ENCODE peak calls at places on chromosomes 12 and 14, in nine cellular contexts. One of them, this sample, is unnamed.

GRCh38 chr12:26938660-26939185 is 453 bp downstream of the FGFR1OP2 start:
- DNase-seq in choroid plexus epithelial cell: no peak
- DNase-seq in GM12878: no peak
- DNase-seq in upper lobe of left lung: peak
- DNase-seq in cardiac fibroblast: no peak
- DNase-seq in effector memory CD4-positive, alpha-beta T cell: no peak
- DNase-seq in adipocyte: peak
- DNase-seq in GM23248: peak
- DNase-seq in CD8-positive, alpha-beta memory T cell: no peak
- DNase-seq in this sample: no peak

GRCh38 chr12:13230500-13230899 is 34.0 kb downstream of the EMP1 start:
- DNase-seq in choroid plexus epithelial cell: no peak
- DNase-seq in GM12878: no peak
- DNase-seq in upper lobe of left lung: no peak
- DNase-seq in cardiac fibroblast: no peak
- DNase-seq in effector memory CD4-positive, alpha-beta T cell: no peak
- DNase-seq in adipocyte: no peak
- DNase-seq in GM23248: peak
- DNase-seq in CD8-positive, alpha-beta memory T cell: no peak
- DNase-seq in this sample: no peak

GRCh38 chr12:22627351-22627750 is 2.4 kb downstream of the ETNK1 start:
- DNase-seq in choroid plexus epithelial cell: no peak
- DNase-seq in GM12878: no peak
- DNase-seq in upper lobe of left lung: no peak
- DNase-seq in cardiac fibroblast: no peak
- DNase-seq in effector memory CD4-positive, alpha-beta T cell: no peak
- DNase-seq in adipocyte: peak
- DNase-seq in GM23248: peak
- DNase-seq in CD8-positive, alpha-beta memory T cell: no peak
- DNase-seq in this sample: no peak

GRCh38 chr14:72111921-72112320 is 179.7 kb downstream of the RGS6 start:
- DNase-seq in choroid plexus epithelial cell: no peak
- DNase-seq in GM12878: no peak
- DNase-seq in upper lobe of left lung: no peak
- DNase-seq in cardiac fibroblast: no peak
- DNase-seq in effector memory CD4-positive, alpha-beta T cell: no peak
- DNase-seq in adipocyte: no peak
- DNase-seq in GM23248: no peak
- DNase-seq in CD8-positive, alpha-beta memory T cell: no peak
- DNase-seq in this sample: no peak

GRCh38 chr14:72519543-72519942 is 374.4 kb downstream of the DPF3 start:
- DNase-seq in choroid plexus epithelial cell: no peak
- DNase-seq in GM12878: no peak
- DNase-seq in upper lobe of left lung: no peak
- DNase-seq in cardiac fibroblast: no peak
- DNase-seq in effector memory CD4-positive, alpha-beta T cell: no peak
- DNase-seq in adipocyte: no peak
- DNase-seq in GM23248: no peak
- DNase-seq in CD8-positive, alpha-beta memory T cell: no peak
- DNase-seq in this sample: no peak

GRCh38 chr12:32322354-32322753 is 77.0 kb upstream of the FGD4 start:
- DNase-seq in choroid plexus epithelial cell: no peak
- DNase-seq in GM12878: no peak
- DNase-seq in upper lobe of left lung: no peak
- DNase-seq in cardiac fibroblast: no peak
- DNase-seq in effector memory CD4-positive, alpha-beta T cell: no peak
- DNase-seq in adipocyte: no peak
- DNase-seq in GM23248: no peak
- DNase-seq in CD8-positive, alpha-beta memory T cell: no peak
- DNase-seq in this sample: no peak

GRCh38 chr12:104712477-104712876 is 245.6 kb downstream of the SLC41A2 start:
- DNase-seq in choroid plexus epithelial cell: no peak
- DNase-seq in GM12878: no peak
- DNase-seq in upper lobe of left lung: no peak
- DNase-seq in cardiac fibroblast: peak
- DNase-seq in effector memory CD4-positive, alpha-beta T cell: no peak
- DNase-seq in adipocyte: peak
- DNase-seq in GM23248: no peak
- DNase-seq in CD8-positive, alpha-beta memory T cell: peak
- DNase-seq in this sample: no peak

GRCh38 chr14:42535397-42535796 is 928.7 kb downstream of the LRFN5 start:
- DNase-seq in choroid plexus epithelial cell: no peak
- DNase-seq in GM12878: no peak
- DNase-seq in upper lobe of left lung: no peak
- DNase-seq in cardiac fibroblast: no peak
- DNase-seq in effector memory CD4-positive, alpha-beta T cell: no peak
- DNase-seq in adipocyte: no peak
- DNase-seq in GM23248: no peak
- DNase-seq in CD8-positive, alpha-beta memory T cell: no peak
- DNase-seq in this sample: no peak

GRCh38 chr12:100061814-100062213 is 77.1 kb upstream of the ANKS1B start:
- DNase-seq in choroid plexus epithelial cell: no peak
- DNase-seq in GM12878: no peak
- DNase-seq in upper lobe of left lung: no peak
- DNase-seq in cardiac fibroblast: no peak
- DNase-seq in effector memory CD4-positive, alpha-beta T cell: no peak
- DNase-seq in adipocyte: peak
- DNase-seq in GM23248: no peak
- DNase-seq in CD8-positive, alpha-beta memory T cell: no peak
- DNase-seq in this sample: no peak

GRCh38 chr12:75890141-75890540 is 141.4 kb downstream of the PHLDA1 start:
- DNase-seq in choroid plexus epithelial cell: no peak
- DNase-seq in GM12878: no peak
- DNase-seq in upper lobe of left lung: no peak
- DNase-seq in cardiac fibroblast: peak
- DNase-seq in effector memory CD4-positive, alpha-beta T cell: no peak
- DNase-seq in adipocyte: no peak
- DNase-seq in GM23248: peak
- DNase-seq in CD8-positive, alpha-beta memory T cell: no peak
- DNase-seq in this sample: no peak

GRCh38 chr14:47149326-47149725 is 497.7 kb upstream of the RPL10L start:
- DNase-seq in choroid plexus epithelial cell: peak
- DNase-seq in GM12878: no peak
- DNase-seq in upper lobe of left lung: no peak
- DNase-seq in cardiac fibroblast: no peak
- DNase-seq in effector memory CD4-positive, alpha-beta T cell: no peak
- DNase-seq in adipocyte: no peak
- DNase-seq in GM23248: peak
- DNase-seq in CD8-positive, alpha-beta memory T cell: no peak
- DNase-seq in this sample: no peak

GRCh38 chr12:68746572-68747180 is 700 bp downstream of the SLC35E3 start:
- DNase-seq in choroid plexus epithelial cell: peak
- DNase-seq in GM12878: peak
- DNase-seq in upper lobe of left lung: peak
- DNase-seq in cardiac fibroblast: peak
- DNase-seq in effector memory CD4-positive, alpha-beta T cell: peak
- DNase-seq in adipocyte: peak
- DNase-seq in GM23248: peak
- DNase-seq in CD8-positive, alpha-beta memory T cell: no peak
- DNase-seq in this sample: no peak

GRCh38 chr14:71933026-71933587 is 878 bp downstream of the RGS6 start:
- DNase-seq in choroid plexus epithelial cell: peak
- DNase-seq in GM12878: no peak
- DNase-seq in upper lobe of left lung: no peak
- DNase-seq in cardiac fibroblast: no peak
- DNase-seq in effector memory CD4-positive, alpha-beta T cell: no peak
- DNase-seq in adipocyte: peak
- DNase-seq in GM23248: peak
- DNase-seq in CD8-positive, alpha-beta memory T cell: no peak
- DNase-seq in this sample: no peak

GRCh38 chr12:18224745-18225144 is 36.6 kb upstream of the PIK3C2G start:
- DNase-seq in choroid plexus epithelial cell: peak
- DNase-seq in GM12878: no peak
- DNase-seq in upper lobe of left lung: no peak
- DNase-seq in cardiac fibroblast: peak
- DNase-seq in effector memory CD4-positive, alpha-beta T cell: no peak
- DNase-seq in adipocyte: peak
- DNase-seq in GM23248: peak
- DNase-seq in CD8-positive, alpha-beta memory T cell: no peak
- DNase-seq in this sample: peak

GRCh38 chr14:99568567-99569560 is 35.1 kb downstream of the CCDC85C start:
- DNase-seq in choroid plexus epithelial cell: peak
- DNase-seq in GM12878: no peak
- DNase-seq in upper lobe of left lung: no peak
- DNase-seq in cardiac fibroblast: peak
- DNase-seq in effector memory CD4-positive, alpha-beta T cell: no peak
- DNase-seq in adipocyte: peak
- DNase-seq in GM23248: peak
- DNase-seq in CD8-positive, alpha-beta memory T cell: no peak
- DNase-seq in this sample: no peak

GRCh38 chr12:98399532-98399931 is 115.9 kb upstream of the TMPO start:
- DNase-seq in choroid plexus epithelial cell: peak
- DNase-seq in GM12878: no peak
- DNase-seq in upper lobe of left lung: no peak
- DNase-seq in cardiac fibroblast: peak
- DNase-seq in effector memory CD4-positive, alpha-beta T cell: peak
- DNase-seq in adipocyte: peak
- DNase-seq in GM23248: peak
- DNase-seq in CD8-positive, alpha-beta memory T cell: peak
- DNase-seq in this sample: no peak

DNA sequence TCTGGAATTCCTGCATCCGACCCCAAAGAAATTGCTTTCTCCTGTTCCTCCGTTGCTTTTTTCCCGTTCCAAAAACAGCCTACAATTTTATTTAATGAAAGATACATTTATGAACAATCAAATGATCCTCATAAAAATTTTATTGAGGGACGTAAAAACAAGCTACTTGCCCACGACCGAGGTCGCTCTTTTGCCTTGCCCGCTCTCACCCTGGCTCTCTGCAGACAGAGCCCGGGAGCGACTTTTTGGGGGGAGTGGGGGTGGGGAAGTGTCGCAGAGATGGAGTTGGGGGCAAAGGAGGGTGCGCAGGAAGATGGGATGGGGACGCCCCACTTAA is 1.1 kb upstream of the HOXC9 start:
- DNase-seq in choroid plexus epithelial cell: no peak
- DNase-seq in GM12878: no peak
- DNase-seq in upper lobe of left lung: no peak
- DNase-seq in cardiac fibroblast: no peak
- DNase-seq in effector memory CD4-positive, alpha-beta T cell: no peak
- DNase-seq in adipocyte: no peak
- DNase-seq in GM23248: no peak
- DNase-seq in CD8-positive, alpha-beta memory T cell: no peak
- DNase-seq in this sample: no peak
- H3K4me3 ChIP-seq in choroid plexus epithelial cell: no peak
- H3K4me3 ChIP-seq in GM12878: no peak
- H3K4me3 ChIP-seq in upper lobe of left lung: no peak
- H3K4me3 ChIP-seq in cardiac fibroblast: no peak
- H3K4me3 ChIP-seq in effector memory CD4-positive, alpha-beta T cell: no peak
- H3K4me3 ChIP-seq in adipocyte: peak
- H3K4me3 ChIP-seq in GM23248: peak
- H3K4me3 ChIP-seq in CD8-positive, alpha-beta memory T cell: no peak
- H3K4me3 ChIP-seq in this sample: peak

DNA sequence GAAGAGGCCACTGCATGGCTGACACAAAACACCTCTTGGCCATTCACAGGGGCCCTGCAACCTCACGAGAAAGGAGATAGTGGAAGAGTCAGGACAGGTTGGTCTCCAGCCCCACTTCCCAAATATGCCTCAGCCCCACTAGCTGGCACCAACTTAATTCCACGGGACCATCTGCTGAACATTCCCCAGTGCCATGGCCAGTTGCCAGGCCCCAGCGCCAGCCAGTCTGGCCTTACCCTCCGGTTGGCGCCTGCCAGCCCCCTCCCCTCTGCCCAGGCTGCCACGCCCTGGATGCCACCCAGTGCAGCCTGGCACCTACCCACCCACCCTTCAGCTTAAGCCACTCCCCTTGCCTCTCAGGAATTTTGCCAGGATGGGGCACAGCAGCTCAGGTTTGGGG is 21.2 kb upstream of the HSPB8 start:
- DNase-seq in choroid plexus epithelial cell: no peak
- DNase-seq in GM12878: no peak
- DNase-seq in upper lobe of left lung: peak
- DNase-seq in cardiac fibroblast: no peak
- DNase-seq in effector memory CD4-positive, alpha-beta T cell: no peak
- DNase-seq in adipocyte: no peak
- DNase-seq in GM23248: no peak
- DNase-seq in CD8-positive, alpha-beta memory T cell: no peak
- DNase-seq in this sample: no peak
- H3K4me3 ChIP-seq in choroid plexus epithelial cell: no peak
- H3K4me3 ChIP-seq in GM12878: no peak
- H3K4me3 ChIP-seq in upper lobe of left lung: no peak
- H3K4me3 ChIP-seq in cardiac fibroblast: no peak
- H3K4me3 ChIP-seq in effector memory CD4-positive, alpha-beta T cell: no peak
- H3K4me3 ChIP-seq in adipocyte: no peak
- H3K4me3 ChIP-seq in GM23248: no peak
- H3K4me3 ChIP-seq in CD8-positive, alpha-beta memory T cell: no peak
- H3K4me3 ChIP-seq in this sample: no peak

GRCh38 chr12:66678640-66679268 is at the start of gene GRIP1:
- DNase-seq in choroid plexus epithelial cell: no peak
- DNase-seq in GM12878: no peak
- DNase-seq in upper lobe of left lung: no peak
- DNase-seq in cardiac fibroblast: no peak
- DNase-seq in effector memory CD4-positive, alpha-beta T cell: no peak
- DNase-seq in adipocyte: no peak
- DNase-seq in GM23248: no peak
- DNase-seq in CD8-positive, alpha-beta memory T cell: no peak
- DNase-seq in this sample: no peak

GRCh38 chr12:66684222-66684621 is 5.3 kb upstream of the GRIP1 start:
- DNase-seq in choroid plexus epithelial cell: no peak
- DNase-seq in GM12878: no peak
- DNase-seq in upper lobe of left lung: no peak
- DNase-seq in cardiac fibroblast: no peak
- DNase-seq in effector memory CD4-positive, alpha-beta T cell: no peak
- DNase-seq in adipocyte: no peak
- DNase-seq in GM23248: no peak
- DNase-seq in CD8-positive, alpha-beta memory T cell: no peak
- DNase-seq in this sample: no peak

GRCh38 chr12:66679441-66680069 is 679 bp upstream of the GRIP1 start:
- DNase-seq in choroid plexus epithelial cell: no peak
- DNase-seq in GM12878: no peak
- DNase-seq in upper lobe of left lung: no peak
- DNase-seq in cardiac fibroblast: no peak
- DNase-seq in effector memory CD4-positive, alpha-beta T cell: no peak
- DNase-seq in adipocyte: no peak
- DNase-seq in GM23248: no peak
- DNase-seq in CD8-positive, alpha-beta memory T cell: no peak
- DNase-seq in this sample: no peak

GRCh38 chr12:66683822-66684221 is 4.9 kb upstream of the GRIP1 start:
- DNase-seq in choroid plexus epithelial cell: no peak
- DNase-seq in GM12878: no peak
- DNase-seq in upper lobe of left lung: no peak
- DNase-seq in cardiac fibroblast: no peak
- DNase-seq in effector memory CD4-positive, alpha-beta T cell: no peak
- DNase-seq in adipocyte: no peak
- DNase-seq in GM23248: no peak
- DNase-seq in CD8-positive, alpha-beta memory T cell: no peak
- DNase-seq in this sample: no peak

GRCh38 chr12:66683073-66683472 is 4.2 kb upstream of the GRIP1 start:
- DNase-seq in choroid plexus epithelial cell: no peak
- DNase-seq in GM12878: no peak
- DNase-seq in upper lobe of left lung: no peak
- DNase-seq in cardiac fibroblast: no peak
- DNase-seq in effector memory CD4-positive, alpha-beta T cell: no peak
- DNase-seq in adipocyte: no peak
- DNase-seq in GM23248: no peak
- DNase-seq in CD8-positive, alpha-beta memory T cell: no peak
- DNase-seq in this sample: no peak
- H3K4me3 ChIP-seq in choroid plexus epithelial cell: no peak
- H3K4me3 ChIP-seq in GM12878: no peak
- H3K4me3 ChIP-seq in upper lobe of left lung: no peak
- H3K4me3 ChIP-seq in cardiac fibroblast: no peak
- H3K4me3 ChIP-seq in effector memory CD4-positive, alpha-beta T cell: no peak
- H3K4me3 ChIP-seq in adipocyte: no peak
- H3K4me3 ChIP-seq in GM23248: no peak
- H3K4me3 ChIP-seq in CD8-positive, alpha-beta memory T cell: no peak
- H3K4me3 ChIP-seq in this sample: no peak

GRCh38 chr14:103891667-103892215 is 36.5 kb upstream of the TDRD9 start:
- DNase-seq in choroid plexus epithelial cell: no peak
- DNase-seq in GM12878: no peak
- DNase-seq in upper lobe of left lung: no peak
- DNase-seq in cardiac fibroblast: no peak
- DNase-seq in effector memory CD4-positive, alpha-beta T cell: no peak
- DNase-seq in adipocyte: no peak
- DNase-seq in GM23248: no peak
- DNase-seq in CD8-positive, alpha-beta memory T cell: no peak
- DNase-seq in this sample: no peak
- H3K4me3 ChIP-seq in choroid plexus epithelial cell: no peak
- H3K4me3 ChIP-seq in GM12878: no peak
- H3K4me3 ChIP-seq in upper lobe of left lung: no peak
- H3K4me3 ChIP-seq in cardiac fibroblast: no peak
- H3K4me3 ChIP-seq in effector memory CD4-positive, alpha-beta T cell: no peak
- H3K4me3 ChIP-seq in adipocyte: no peak
- H3K4me3 ChIP-seq in GM23248: no peak
- H3K4me3 ChIP-seq in CD8-positive, alpha-beta memory T cell: no peak
- H3K4me3 ChIP-seq in this sample: no peak